ENCODE peak calls at places on chromosomes 5 and 9, in six cellular contexts. L is GM13976; K is epithelial cell of esophagus; R is activated naive CD8-positive, alpha-beta T cell treated with anti-CD3 and anti-CD28 coated beads, Interleukin-2, amount 50 U/mL, for 24 hours; D is nephron progenitor cell; F is putamen. N is an unnamed sample.

GRCh38 chr5:112420111-112420864 is 1.2 kb upstream of the EPB41L4A start:
- DNase-seq in L (peak), K (peak), R (peak), D (peak), F (peak), N (no peak)

GRCh38 chr5:91642592-91642991 is 259.5 kb upstream of the ARRDC3 start:
- DNase-seq in L (no peak), K (no peak), R (no peak), D (no peak), F (no peak), N (no peak)

GRCh38 chr5:7546555-7546954 is 150.6 kb downstream of the ADCY2 start:
- DNase-seq in L (no peak), K (no peak), R (no peak), D (no peak), F (no peak), N (no peak)

GRCh38 chr5:56409331-56410190 is 176.4 kb upstream of the ANKRD55 start:
- DNase-seq in L (no peak), K (peak), R (no peak), D (no peak), F (peak), N (no peak)

GRCh38 chr9:100601216-100601615 is 23.3 kb downstream of the CAVIN4 start:
- DNase-seq in L (peak), K (peak), R (peak), D (peak), F (no peak), N (peak)

GRCh38 chr9:34375901-34376595 is 650 bp downstream of the MYORG start:
- DNase-seq in L (peak), K (peak), R (peak), D (peak), F (no peak), N (peak)

GRCh38 chr9:98207606-98208005 is 15.2 kb upstream of the CORO2A start:
- DNase-seq in L (no peak), K (no peak), R (no peak), D (no peak), F (no peak), N (no peak)

GRCh38 chr9:117411547-117411946 is 3.3 kb downstream of the ASTN2 start:
- DNase-seq in L (peak), K (peak), R (no peak), D (peak), F (peak), N (no peak)

GRCh38 chr5:18829539-18829938 is 1158.5 kb downstream of the CDH18 start:
- DNase-seq in L (no peak), K (no peak), R (no peak), D (no peak), F (no peak), N (no peak)

GRCh38 chr5:56278267-56278826 is 45.2 kb upstream of the ANKRD55 start:
- DNase-seq in L (no peak), K (no peak), R (no peak), D (peak), F (no peak), N (no peak)

GRCh38 chr5:98468188-98468869 is 305.1 kb upstream of the RGMB start:
- DNase-seq in L (no peak), K (peak), R (no peak), D (no peak), F (no peak), N (no peak)

GRCh38 chr5:143229896-143230675 is 173.4 kb downstream of the NR3C1 start:
- DNase-seq in L (peak), K (peak), R (peak), D (no peak), F (peak), N (peak)